ENCODE peak calls at places on chromosomes 12 and 14, in four cellular contexts. K is NCI-H345, S is kidney tubule cell, M is SHP77 treated with DMSO at 0.1 percent for 48 hours. Y is an unnamed sample.

GRCh38 chr12:113129664-113130456 is 5.7 kb downstream of the RASAL1 start:
- DNase-seq in K (no peak), M (no peak), S (no peak), Y (no peak)

GRCh38 chr14:33618361-33619095 is 332.3 kb downstream of the EGLN3 start:
- DNase-seq in S (no peak), K (no peak), M (no peak), Y (no peak)

GRCh38 chr12:102740157-102741032 is 176.6 kb downstream of the PAH start:
- DNase-seq in K (peak), M (no peak), S (peak), Y (peak)

GRCh38 chr12:121810833-121811433 is 7.1 kb downstream of the SETD1B start:
- DNase-seq in M (no peak), K (no peak), S (no peak), Y (no peak)

GRCh38 chr14:69713976-69714716 is 52.8 kb upstream of the SRSF5 start:
- DNase-seq in M (peak), S (no peak), K (peak), Y (peak)

GRCh38 chr12:53324113-53324778 is 2.8 kb upstream of the AAAS start:
- DNase-seq in M (no peak), K (no peak), S (peak), Y (no peak)

GRCh38 chr14:36723551-36723950 is 61.9 kb downstream of the PAX9 start:
- DNase-seq in K (no peak), S (no peak), M (no peak), Y (no peak)

GRCh38 chr14:55332654-55333570 is 61.7 kb downstream of the FBXO34 start:
- DNase-seq in K (no peak), S (peak), M (no peak), Y (no peak)

GRCh38 chr12:88716240-88716639 is 136.0 kb upstream of the KITLG start:
- DNase-seq in K (no peak), S (no peak), M (no peak), Y (no peak)

GRCh38 chr12:24679135-24679534 is 269.8 kb downstream of the BCAT1 start:
- DNase-seq in S (no peak), K (no peak), M (no peak), Y (no peak)

GRCh38 chr14:36067428-36068187 is 108.9 kb downstream of the PTCSC3 start:
- DNase-seq in K (peak), M (no peak), S (no peak), Y (peak)